ENCODE peak calls at places on chromosomes 11 and 22, in four cellular contexts. Z is K562, U is HepG2, K is GM12878. H is an unnamed sample.

GRCh38 chr11:43578346-43579170 is 102.0 kb upstream of the HSD17B12 start:
- DNase-seq in Z (no peak), U (no peak), K (no peak), H (peak)

GRCh38 chr11:33182246-33182878 is 21.1 kb upstream of the CSTF3 start:
- DNase-seq in Z (no peak), U (peak), K (no peak), H (no peak)

GRCh38 chr11:45444796-45445195 is 158.7 kb upstream of the SYT13 start:
- DNase-seq in Z (no peak), U (no peak), K (no peak), H (no peak)

GRCh38 chr22:46777609-46777970 is 15.1 kb downstream of the TBC1D22A start:
- DNase-seq in Z (no peak), U (no peak), K (no peak), H (no peak)

GRCh38 chr11:18699848-18700261 is 1.3 kb downstream of the TMEM86A start:
- DNase-seq in Z (no peak), U (no peak), K (no peak), H (no peak)

GRCh38 chr11:103326070-103326794 is 217.0 kb downstream of the DYNC2H1 start:
- DNase-seq in Z (peak), U (peak), K (peak), H (peak)

GRCh38 chr11:29008481-29008880 is 900.3 kb downstream of the METTL15 start:
- DNase-seq in Z (no peak), U (no peak), K (no peak), H (no peak)

GRCh38 chr11:120775986-120776682 is 247.8 kb upstream of the TBCEL start:
- DNase-seq in Z (no peak), U (no peak), K (no peak), H (no peak)

GRCh38 chr11:64357904-64358535 is 942 bp upstream of the RPS6KA4 start:
- DNase-seq in Z (peak), U (peak), K (no peak), H (no peak)

GRCh38 chr11:131598305-131598704 is 227.9 kb downstream of the NTM start:
- DNase-seq in Z (no peak), U (no peak), K (no peak), H (no peak)

GRCh38 chr22:37381489-37381888 is 45.8 kb downstream of the ELFN2 start:
- DNase-seq in Z (no peak), U (no peak), K (no peak), H (no peak)

GRCh38 chr11:17772704-17773600 is 38.4 kb downstream of the KCNC1 start:
- DNase-seq in Z (no peak), U (no peak), K (no peak), H (no peak)

GRCh38 chr11:33742249-33742851 is 6.1 kb upstream of the CD59 start:
- DNase-seq in Z (no peak), U (no peak), K (no peak), H (no peak)

GRCh38 chr11:1396375-1396841 is 6.7 kb downstream of the BRSK2 start:
- DNase-seq in Z (no peak), U (no peak), K (no peak), H (no peak)

GRCh38 chr11:119093951-119094815 is 7.5 kb downstream of the DPAGT1 start:
- DNase-seq in Z (peak), U (no peak), K (no peak), H (peak)

GRCh38 chr11:13354335-13354734 is 76.7 kb downstream of the BMAL1 start:
- DNase-seq in Z (peak), U (no peak), K (no peak), H (no peak)

GRCh38 chr11:65855927-65856363 is 2.0 kb downstream of the CFL1 start:
- DNase-seq in Z (no peak), U (no peak), K (no peak), H (no peak)

GRCh38 chr11:121452609-121453150 is at the start of gene SORL1-AS1:
- DNase-seq in Z (no peak), U (no peak), K (no peak), H (no peak)

GRCh38 chr22:41683616-41684015 is 5.1 kb downstream of the SNU13 start:
- DNase-seq in Z (no peak), U (no peak), K (no peak), H (no peak)

GRCh38 chr11:17439316-17439782 is 37.3 kb downstream of the ABCC8 start:
- DNase-seq in Z (no peak), U (peak), K (no peak), H (no peak)

GRCh38 chr11:84236436-84236835 is 950.3 kb upstream of the CCDC90B start:
- DNase-seq in Z (no peak), U (no peak), K (no peak), H (no peak)

GRCh38 chr11:12862761-12863469 is 146.2 kb upstream of the RASSF10 start:
- DNase-seq in Z (peak), U (no peak), K (no peak), H (peak)

GRCh38 chr11:126530416-126530815 is 174.9 kb downstream of the ST3GAL4 start:
- DNase-seq in Z (no peak), U (no peak), K (no peak), H (no peak)

GRCh38 chr11:74937696-74938475 is 11.0 kb downstream of the XRRA1 start:
- DNase-seq in Z (no peak), U (no peak), K (no peak), H (no peak)

GRCh38 chr11:133515075-133515474 is 17.2 kb downstream of the OPCML start:
- DNase-seq in Z (no peak), U (no peak), K (no peak), H (no peak)
- TF ChIP-seq CBX5 in Z (no peak), U (no peak), K (no peak), H (no peak)

DNA sequence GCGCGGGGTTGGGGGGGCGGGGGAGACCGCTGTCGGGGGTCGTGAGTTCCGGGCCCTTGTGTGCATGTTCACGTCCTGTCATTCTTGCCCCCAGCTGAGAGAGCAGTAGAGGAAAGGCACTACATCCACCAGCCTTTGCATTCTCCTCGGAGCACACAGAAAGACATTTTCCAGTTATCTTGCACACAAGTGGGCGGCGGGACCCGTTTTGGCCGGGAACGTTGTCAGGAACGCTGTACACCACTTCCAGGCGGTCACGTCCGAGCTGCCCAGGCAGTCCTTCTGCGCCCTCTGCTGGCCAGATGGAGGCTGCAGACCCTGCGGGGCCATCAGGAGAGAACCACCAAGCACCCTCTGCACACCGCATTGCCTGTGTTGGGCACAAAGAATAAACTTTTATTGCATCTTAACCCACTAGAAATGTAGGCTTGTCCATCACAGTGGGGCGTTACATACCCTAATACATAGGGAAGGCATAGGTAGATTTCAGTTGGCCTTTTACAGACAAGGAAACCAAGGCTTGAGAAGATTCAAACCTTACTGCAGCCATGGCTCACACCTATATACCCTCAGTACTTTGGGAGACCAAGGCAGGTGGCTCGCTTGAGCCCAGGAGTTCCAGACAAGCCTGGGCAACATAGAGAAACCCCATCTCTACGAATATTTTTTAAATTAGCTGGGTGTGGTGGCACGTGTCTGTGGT is 2.8 kb upstream of the CDKN1C start:
- DNase-seq in Z (peak), U (peak), K (no peak), H (peak)
- TF ChIP-seq CBX5 in Z (no peak), U (peak), K (no peak), H (no peak)

DNA sequence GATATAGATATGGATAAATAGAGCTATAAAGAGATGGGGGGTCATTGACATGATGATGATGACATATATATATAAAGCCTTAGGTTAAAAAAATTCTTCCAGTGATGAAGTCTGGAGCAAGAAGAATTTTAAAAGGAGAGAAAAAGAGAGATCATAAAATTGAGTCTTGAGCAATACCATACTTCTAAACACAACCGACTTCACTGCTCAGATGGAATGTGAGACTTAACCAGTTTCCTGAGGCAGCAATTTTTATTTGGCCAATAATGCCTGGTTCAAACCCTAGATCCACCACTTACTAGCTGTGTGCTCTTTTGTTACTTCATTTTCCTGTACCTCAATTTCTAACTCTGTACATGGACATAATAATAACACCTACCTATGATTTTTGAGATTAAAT is 229.5 kb downstream of the TTC28 start:
- DNase-seq in Z (no peak), U (no peak), K (no peak), H (no peak)
- TF ChIP-seq CBX5 in Z (no peak), U (no peak), K (no peak), H (no peak)

DNA sequence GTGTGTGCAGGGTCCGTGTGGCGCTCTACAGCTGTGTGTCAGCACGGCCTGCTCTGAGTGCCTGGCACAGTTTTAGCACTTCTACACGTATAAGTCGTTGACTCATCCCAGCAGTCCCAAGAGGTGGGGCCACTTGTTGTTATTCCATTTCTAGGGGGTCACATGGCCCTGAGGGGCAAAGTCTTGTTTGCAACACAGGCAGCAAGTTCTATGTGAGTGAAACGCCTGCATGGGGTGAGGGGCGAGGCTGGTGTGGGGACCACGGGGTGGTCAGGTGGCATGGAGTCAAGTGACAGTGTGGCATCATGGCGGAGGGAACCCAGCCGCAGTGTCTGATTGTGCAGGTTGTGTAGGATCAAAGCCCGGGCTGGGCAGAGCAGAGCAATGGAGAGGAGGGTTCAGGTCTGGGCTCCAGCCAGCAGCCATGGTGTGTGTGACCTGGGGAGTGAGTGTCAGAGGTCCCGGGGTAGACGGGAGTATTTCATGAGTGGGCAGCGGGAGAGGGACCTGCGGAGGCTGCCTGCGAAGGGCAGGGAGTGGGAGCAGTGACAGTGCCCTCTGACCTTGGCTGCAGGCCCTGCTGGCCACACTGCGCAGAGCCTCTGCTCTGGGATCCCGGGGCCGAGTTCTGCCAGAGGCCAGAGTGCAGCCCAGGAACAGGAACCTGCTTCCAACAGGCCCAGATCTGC is 27.9 kb downstream of the SHANK3 start:
- DNase-seq in Z (no peak), U (peak), K (no peak), H (no peak)
- TF ChIP-seq CBX5 in Z (no peak), U (no peak), K (no peak), H (no peak)

GRCh38 chr22:20036535-20037392 is 15.9 kb downstream of the TANGO2 start:
- DNase-seq in Z (no peak), U (no peak), K (no peak), H (no peak)
- TF ChIP-seq CBX5 in Z (no peak), U (no peak), K (no peak), H (no peak)

GRCh38 chr11:107844041-107844440 is 14.5 kb downstream of the SLC35F2 start:
- DNase-seq in Z (no peak), U (no peak), K (no peak), H (no peak)
- TF ChIP-seq CBX5 in Z (no peak), U (no peak), K (no peak), H (no peak)

GRCh38 chr11:76281558-76281906 is 75.2 kb upstream of the WNT11 start:
- DNase-seq in Z (no peak), U (no peak), K (no peak), H (no peak)
- TF ChIP-seq CBX5 in Z (no peak), U (no peak), K (no peak), H (no peak)

GRCh38 chr11:71914127-71914526 is 14.3 kb downstream of the XNDC1N start:
- DNase-seq in Z (no peak), U (no peak), K (no peak), H (no peak)

GRCh38 chr11:71913716-71914115 is 14.7 kb downstream of the XNDC1N start:
- DNase-seq in Z (no peak), U (no peak), K (no peak), H (no peak)

GRCh38 chr11:71917646-71918045 is 10.7 kb downstream of the XNDC1N start:
- DNase-seq in Z (no peak), U (no peak), K (no peak), H (no peak)

DNA sequence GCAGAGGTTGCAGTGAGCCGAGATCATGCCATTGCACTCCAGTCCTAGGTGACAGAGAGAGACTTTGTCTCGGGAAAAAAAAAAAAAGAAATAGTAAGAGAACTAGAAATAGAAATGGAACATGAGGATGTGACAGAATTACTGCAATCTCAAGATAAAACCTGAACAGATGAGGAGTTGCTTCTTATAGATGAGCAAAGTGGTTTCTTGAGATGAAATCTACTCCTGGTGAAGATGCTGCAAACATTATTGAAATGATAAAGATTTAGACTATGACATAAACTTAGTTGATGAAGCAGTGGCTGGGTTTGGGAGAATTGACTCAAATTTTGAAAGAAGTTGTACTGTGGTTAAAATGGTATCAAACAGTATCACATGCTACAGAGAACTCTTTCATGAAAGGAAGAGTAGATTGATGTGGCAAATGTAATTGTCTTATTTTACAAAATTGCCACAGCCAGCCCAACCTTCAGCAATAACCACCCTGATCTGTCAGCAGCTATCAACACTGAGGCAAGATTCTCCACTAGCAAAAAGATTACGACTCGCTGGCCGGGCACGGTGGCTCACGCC is 13.7 kb downstream of the XNDC1N start:
- DNase-seq in Z (no peak), U (no peak), K (no peak), H (no peak)
- TF ChIP-seq CBX5 in Z (no peak), U (no peak), K (no peak), H (no peak)